ENCODE peak calls at places on chromosomes 7 and 10, in seven cellular contexts. B is H9, G is mesenchymal stem cell, Z is mesendoderm, C is trophoblast cell, H is IMR-90, R is H1. F is an unnamed sample.

GRCh38 chr10:30176776-30177533 is 117.6 kb upstream of the JCAD start:
- DNase-seq in G (peak; percentile 17), Z (no peak), B (no peak), C (no peak), R (no peak), H (peak; percentile 50), F (no peak)

GRCh38 chr7:141333459-141333858 is 217.8 kb upstream of the AGK start:
- DNase-seq in H (no peak), R (peak; percentile 63), C (peak; percentile 9), G (no peak), Z (peak; percentile 80), B (peak; percentile 77), F (peak; percentile 42)

GRCh38 chr7:4607321-4607729 is 74.8 kb upstream of the FOXK1 start:
- DNase-seq in B (no peak), G (no peak), R (no peak), Z (no peak), H (no peak), C (no peak), F (no peak)

GRCh38 chr10:127079348-127079747 is 117.0 kb downstream of the INSYN2A start:
- DNase-seq in R (no peak), Z (no peak), C (no peak), B (no peak), G (no peak), H (no peak), F (no peak)

GRCh38 chr10:45441239-45441638 is 67.2 kb downstream of the ALOX5 start:
- DNase-seq in B (no peak), G (no peak), Z (no peak), C (no peak), H (no peak), R (no peak), F (no peak)

GRCh38 chr7:27179503-27180430 is 5.3 kb downstream of the HOXA11 start:
- DNase-seq in H (peak; percentile 45), Z (peak; percentile 83), R (peak; percentile 93), C (peak; percentile 55), G (peak; percentile 57), B (peak; percentile 83), F (no peak)

GRCh38 chr10:96613565-96613964 is 26.8 kb upstream of the TM9SF3 start:
- DNase-seq in C (no peak), G (no peak), R (no peak), Z (no peak), H (peak; percentile 3), B (no peak), F (no peak)

GRCh38 chr10:46033602-46034011 is 3.2 kb upstream of the NCOA4 start:
- DNase-seq in Z (peak; percentile 48), C (peak; percentile 82), G (peak; percentile 90), B (no peak), R (no peak), H (peak; percentile 83), F (no peak)

GRCh38 chr10:17234541-17234940 is 6.5 kb downstream of the VIM start:
- DNase-seq in H (no peak), G (peak; percentile 34), B (no peak), Z (no peak), R (no peak), C (no peak), F (no peak)

GRCh38 chr7:112105584-112106540 is 100.3 kb downstream of the DOCK4 start:
- DNase-seq in B (no peak), H (no peak), C (no peak), R (no peak), G (no peak), Z (no peak), F (no peak)

GRCh38 chr10:4527281-4527960 is 298.6 kb upstream of the AKR1E2 start:
- DNase-seq in Z (no peak), C (no peak), G (no peak), R (no peak), H (peak; percentile 41), B (no peak), F (no peak)

GRCh38 chr10:122646511-122647382 is 52.9 kb downstream of the C10orf120 start:
- DNase-seq in B (no peak), C (no peak), R (no peak), H (no peak), G (no peak), Z (no peak), F (no peak)

GRCh38 chr7:19249281-19249680 is 104.1 kb upstream of the FERD3L start:
- DNase-seq in C (no peak), G (no peak), Z (peak; percentile 49), H (no peak), B (no peak), R (no peak), F (no peak)

GRCh38 chr10:84783386-84783785 is 455.0 kb downstream of the CCSER2 start:
- DNase-seq in Z (peak; percentile 78), R (no peak), G (peak; percentile 18), B (peak; percentile 54), H (no peak), C (peak; percentile 51), F (peak; percentile 39)

GRCh38 chr10:51675088-51675487 is 24.3 kb downstream of the CSTF2T start:
- DNase-seq in B (no peak), C (peak; percentile 17), R (no peak), H (peak; percentile 11), Z (no peak), G (no peak), F (no peak)

GRCh38 chr7:132225216-132226030 is 350.8 kb downstream of the PLXNA4 start:
- DNase-seq in C (peak; percentile 19), B (no peak), Z (no peak), G (no peak), R (no peak), H (no peak), F (no peak)

GRCh38 chr10:120760246-120760645 is 90.9 kb upstream of the WDR11 start:
- DNase-seq in Z (no peak), C (peak; percentile 12), R (no peak), B (no peak), H (no peak), G (no peak), F (no peak)

GRCh38 chr10:120765241-120765803 is 85.8 kb upstream of the WDR11 start:
- DNase-seq in Z (no peak), C (no peak), R (no peak), H (no peak), G (no peak), B (no peak), F (no peak)

GRCh38 chr10:120761951-120762350 is 89.2 kb upstream of the WDR11 start:
- DNase-seq in C (peak; percentile 41), R (no peak), H (no peak), G (no peak), B (no peak), Z (no peak), F (no peak)
- H4K8ac ChIP-seq in C (no peak overlapping the region), R (no peak overlapping the region), H (no peak overlapping the region), G (no peak overlapping the region), B (no peak overlapping the region), Z (no peak overlapping the region), F (no peak overlapping the region)

GRCh38 chr10:72503241-72503640 is 122.6 kb downstream of the MICU1 start:
- DNase-seq in C (peak; percentile 26), H (peak; percentile 69), R (no peak), Z (no peak), B (no peak), G (peak; percentile 78), F (no peak)

GRCh38 chr10:72503694-72504438 is 122.0 kb downstream of the MICU1 start:
- DNase-seq in B (no peak), R (no peak), G (no peak), Z (no peak), H (no peak), C (no peak), F (no peak)

GRCh38 chr10:72505435-72505834 is 120.4 kb downstream of the MICU1 start:
- DNase-seq in Z (no peak), B (no peak), G (no peak), C (no peak), R (no peak), H (no peak), F (no peak)

GRCh38 chr10:72499697-72500096 is 126.2 kb downstream of the MICU1 start:
- DNase-seq in G (no peak), Z (no peak), B (no peak), C (no peak), H (no peak), R (no peak), F (no peak)

GRCh38 chr10:72502581-72502980 is 123.3 kb downstream of the MICU1 start:
- DNase-seq in R (no peak), Z (no peak), C (no peak), H (peak; percentile 44), G (peak; percentile 42), B (no peak), F (no peak)
- H3K4me2 ChIP-seq in R (no peak overlapping the region), Z (no peak overlapping the region), C (no peak overlapping the region), H (peak overlapping the region; percentile 60), G (no peak overlapping the region), B (no peak overlapping the region), F (no peak overlapping the region)

GRCh38 chr10:60197206-60197605 is 192.5 kb downstream of the ANK3 start:
- DNase-seq in B (no peak), C (peak; percentile 21), R (no peak), H (no peak), Z (no peak), G (no peak), F (no peak)
- H4K8ac ChIP-seq in B (no peak overlapping the region), C (no peak overlapping the region), R (no peak overlapping the region), H (no peak overlapping the region), Z (no peak overlapping the region), G (no peak overlapping the region), F (no peak overlapping the region)

DNA sequence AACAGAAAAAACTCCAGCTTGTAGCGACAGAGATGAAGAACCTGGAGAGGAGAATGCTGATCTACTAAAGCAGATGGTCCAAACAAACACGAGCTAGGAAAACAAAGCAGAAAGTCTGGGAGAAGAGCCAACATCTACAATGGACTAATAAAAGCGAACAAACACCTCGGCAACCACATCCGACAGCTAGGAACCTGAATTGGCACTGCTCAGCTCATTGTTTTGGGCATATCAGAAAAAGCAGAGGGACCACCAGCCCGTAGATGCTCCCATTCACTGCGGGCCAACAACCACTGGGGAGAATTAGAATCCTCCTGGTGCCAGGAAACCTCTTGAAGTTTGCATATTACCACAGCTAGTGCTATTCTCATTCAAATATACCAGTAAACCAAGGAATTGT is 204.7 kb downstream of the NXPH1 start:
- DNase-seq in Z (no peak), C (no peak), G (no peak), B (no peak), R (no peak), H (no peak), F (no peak)
- H3K4me2 ChIP-seq in Z (no peak overlapping the region), C (no peak overlapping the region), G (no peak overlapping the region), B (no peak overlapping the region), R (no peak overlapping the region), H (no peak overlapping the region), F (no peak overlapping the region)

DNA sequence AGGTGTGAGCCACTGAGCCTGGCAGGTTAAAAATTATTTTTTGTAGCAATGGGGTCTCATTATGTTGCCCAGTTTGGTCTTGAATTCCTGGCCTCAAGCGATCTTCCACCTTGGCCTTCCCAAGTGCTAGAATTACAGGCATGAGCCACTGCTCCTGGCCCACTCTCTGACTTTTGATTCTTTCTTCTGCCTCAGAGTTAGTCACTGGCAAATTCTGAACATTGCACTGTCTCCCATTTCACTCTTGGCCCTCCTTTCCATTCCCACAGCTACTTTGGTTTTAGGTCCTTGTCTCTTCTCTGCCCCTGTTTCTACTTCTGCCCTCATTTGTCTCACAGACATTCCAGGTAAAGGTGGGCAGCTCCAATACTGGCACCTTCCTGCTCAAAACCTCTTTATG is 29.4 kb upstream of the ZRANB1 start:
- DNase-seq in H (peak; percentile 21), G (no peak), R (no peak), B (no peak), Z (no peak), C (no peak), F (no peak)
- H4K8ac ChIP-seq in H (no peak overlapping the region), G (no peak overlapping the region), R (no peak overlapping the region), B (no peak overlapping the region), Z (no peak overlapping the region), C (no peak overlapping the region), F (no peak overlapping the region)

GRCh38 chr10:65931291-65932080 is 994.4 kb upstream of the LRRTM3 start:
- DNase-seq in C (peak; percentile 56), H (no peak), Z (no peak), G (no peak), B (no peak), R (no peak), F (no peak)
- H3K4me2 ChIP-seq in C (no peak overlapping the region), H (no peak overlapping the region), Z (no peak overlapping the region), G (no peak overlapping the region), B (no peak overlapping the region), R (no peak overlapping the region), F (no peak overlapping the region)